ENCODE peak calls at places on chromosomes 5 and 9, in seven cellular contexts. One of them, this sample, is unnamed.

GRCh38 chr9:12640021-12640587 is 53.1 kb upstream of the TYRP1 start:
- DNase-seq in nephron progenitor cell: no peak
- DNase-seq in iPS DF 19.7: peak
- DNase-seq in cardiac muscle cell: peak
- DNase-seq in left colon: no peak
- DNase-seq in activated CD4-positive, CD25-positive, alpha-beta regulatory T cell: no peak
- DNase-seq in activated T-cell treated with anti-CD3 and anti-CD28 coated beads for 24 hours: no peak
- DNase-seq in this sample: no peak

GRCh38 chr9:17481565-17481964 is 97.3 kb upstream of the SH3GL2 start:
- DNase-seq in activated T-cell treated with anti-CD3 and anti-CD28 coated beads for 24 hours: no peak
- DNase-seq in iPS DF 19.7: no peak
- DNase-seq in cardiac muscle cell: no peak
- DNase-seq in nephron progenitor cell: no peak
- DNase-seq in activated CD4-positive, CD25-positive, alpha-beta regulatory T cell: no peak
- DNase-seq in left colon: no peak
- DNase-seq in this sample: no peak

GRCh38 chr9:113614843-113615648 is 151.5 kb downstream of the RGS3 start:
- DNase-seq in cardiac muscle cell: peak
- DNase-seq in iPS DF 19.7: no peak
- DNase-seq in nephron progenitor cell: no peak
- DNase-seq in activated CD4-positive, CD25-positive, alpha-beta regulatory T cell: no peak
- DNase-seq in left colon: no peak
- DNase-seq in activated T-cell treated with anti-CD3 and anti-CD28 coated beads for 24 hours: no peak
- DNase-seq in this sample: no peak

GRCh38 chr9:35599763-35600604 is 5.1 kb upstream of the TESK1 start:
- DNase-seq in activated T-cell treated with anti-CD3 and anti-CD28 coated beads for 24 hours: no peak
- DNase-seq in iPS DF 19.7: no peak
- DNase-seq in left colon: no peak
- DNase-seq in activated CD4-positive, CD25-positive, alpha-beta regulatory T cell: no peak
- DNase-seq in cardiac muscle cell: no peak
- DNase-seq in nephron progenitor cell: no peak
- DNase-seq in this sample: no peak

GRCh38 chr9:109441296-109441695 is 56.8 kb downstream of the PTPN3 start:
- DNase-seq in activated CD4-positive, CD25-positive, alpha-beta regulatory T cell: no peak
- DNase-seq in iPS DF 19.7: peak
- DNase-seq in cardiac muscle cell: no peak
- DNase-seq in nephron progenitor cell: no peak
- DNase-seq in activated T-cell treated with anti-CD3 and anti-CD28 coated beads for 24 hours: no peak
- DNase-seq in left colon: no peak
- DNase-seq in this sample: no peak

GRCh38 chr9:132241840-132242620 is 80.2 kb downstream of the NTNG2 start:
- DNase-seq in left colon: peak
- DNase-seq in cardiac muscle cell: peak
- DNase-seq in nephron progenitor cell: peak
- DNase-seq in iPS DF 19.7: no peak
- DNase-seq in activated T-cell treated with anti-CD3 and anti-CD28 coated beads for 24 hours: no peak
- DNase-seq in activated CD4-positive, CD25-positive, alpha-beta regulatory T cell: no peak
- DNase-seq in this sample: no peak

GRCh38 chr5:108654042-108654441 is 93.7 kb upstream of the FER start:
- DNase-seq in activated CD4-positive, CD25-positive, alpha-beta regulatory T cell: no peak
- DNase-seq in iPS DF 19.7: no peak
- DNase-seq in cardiac muscle cell: peak
- DNase-seq in activated T-cell treated with anti-CD3 and anti-CD28 coated beads for 24 hours: no peak
- DNase-seq in nephron progenitor cell: no peak
- DNase-seq in left colon: no peak
- DNase-seq in this sample: no peak

GRCh38 chr5:137666109-137666850 is 69.6 kb downstream of the KLHL3 start:
- DNase-seq in activated T-cell treated with anti-CD3 and anti-CD28 coated beads for 24 hours: peak
- DNase-seq in left colon: no peak
- DNase-seq in nephron progenitor cell: no peak
- DNase-seq in cardiac muscle cell: peak
- DNase-seq in iPS DF 19.7: no peak
- DNase-seq in activated CD4-positive, CD25-positive, alpha-beta regulatory T cell: peak
- DNase-seq in this sample: no peak

GRCh38 chr5:72815580-72816296 is 723 bp upstream of the TNPO1 start:
- DNase-seq in cardiac muscle cell: no peak
- DNase-seq in left colon: no peak
- DNase-seq in activated T-cell treated with anti-CD3 and anti-CD28 coated beads for 24 hours: no peak
- DNase-seq in iPS DF 19.7: no peak
- DNase-seq in nephron progenitor cell: no peak
- DNase-seq in activated CD4-positive, CD25-positive, alpha-beta regulatory T cell: no peak
- DNase-seq in this sample: no peak